ENCODE peak calls at places on chromosomes 2 and 18, in eight cellular contexts. J, A, F, M, L, B, K and H are unnamed samples.

GRCh38 chr2:235149240-235149641 is 197.4 kb downstream of the SH3BP4 start:
- DNase-seq in J (no peak), A (no peak), F (no peak), M (peak; percentile 52), L (no peak), B (no peak), K (no peak), H (no peak)

GRCh38 chr18:58784601-58785137 is 80.0 kb upstream of the ZNF532 start:
- DNase-seq in J (no peak), A (no peak), F (no peak), M (no peak), L (no peak), B (no peak), K (no peak), H (no peak)

GRCh38 chr2:79977782-79978181 is 326.8 kb downstream of the LRRTM1 start:
- DNase-seq in J (no peak), A (no peak), F (no peak), M (no peak), L (no peak), B (no peak), K (no peak), H (no peak)

GRCh38 chr2:177474301-177474700 is 81.7 kb downstream of the AGPS start:
- DNase-seq in J (no peak), A (no peak), F (no peak), M (no peak), L (no peak), B (peak; percentile 4), K (no peak), H (no peak)

GRCh38 chr2:62195421-62196277 is at the start of gene B3GNT2:
- DNase-seq in J (peak; percentile 92), A (peak; percentile 83), F (peak; percentile 88), M (peak; percentile 64), L (peak; percentile 87), B (peak; percentile 79), K (peak; percentile 77), H (peak; percentile 84)

GRCh38 chr2:241601841-241602240 is 35.1 kb downstream of the THAP4 start:
- DNase-seq in J (no peak), A (no peak), F (no peak), M (no peak), L (no peak), B (no peak), K (no peak), H (no peak)

GRCh38 chr2:181575024-181575649 is 81.8 kb downstream of the CERKL start:
- DNase-seq in J (no peak), A (no peak), F (no peak), M (no peak), L (no peak), B (no peak), K (no peak), H (no peak)

GRCh38 chr2:189152476-189152875 is 27.1 kb downstream of the COL5A2 start:
- DNase-seq in J (no peak), A (no peak), F (no peak), M (no peak), L (no peak), B (no peak), K (no peak), H (no peak)

GRCh38 chr2:219538488-219539294 is 4.9 kb downstream of the CHPF start:
- DNase-seq in J (no peak), A (no peak), F (no peak), M (peak; percentile 46), L (no peak), B (no peak), K (peak; percentile 8), H (no peak)